ENCODE peak calls at places on chromosomes 2 and 18, in nine cellular contexts. One of them, this sample, is unnamed.

GRCh38 chr2:215367647-215368492 is 56.0 kb downstream of the ATIC start:
- DNase-seq in right lobe of liver: no peak
- DNase-seq in mammary epithelial cell: peak; percentile 44
- DNase-seq in aorta: no peak
- DNase-seq in body of pancreas: no peak
- DNase-seq in sigmoid colon: no peak
- DNase-seq in left ventricle myocardium inferior: no peak
- DNase-seq in CD8-positive, alpha-beta memory T cell: no peak
- DNase-seq in adrenal gland: no peak
- DNase-seq in this sample: peak; percentile 10

GRCh38 chr18:63783394-63783793 is 8.2 kb downstream of the SERPINB7 start:
- DNase-seq in right lobe of liver: no peak
- DNase-seq in mammary epithelial cell: peak; percentile 53
- DNase-seq in aorta: no peak
- DNase-seq in body of pancreas: no peak
- DNase-seq in sigmoid colon: no peak
- DNase-seq in left ventricle myocardium inferior: no peak
- DNase-seq in CD8-positive, alpha-beta memory T cell: no peak
- DNase-seq in adrenal gland: no peak
- DNase-seq in this sample: no peak

GRCh38 chr18:41096504-41096903 is 858.5 kb upstream of the PIK3C3 start:
- DNase-seq in right lobe of liver: no peak
- DNase-seq in mammary epithelial cell: peak; percentile 35
- DNase-seq in aorta: no peak
- DNase-seq in body of pancreas: no peak
- DNase-seq in sigmoid colon: no peak
- DNase-seq in left ventricle myocardium inferior: no peak
- DNase-seq in CD8-positive, alpha-beta memory T cell: no peak
- DNase-seq in adrenal gland: no peak
- DNase-seq in this sample: no peak

GRCh38 chr2:200300065-200300464 is 6.4 kb upstream of the SPATS2L start:
- DNase-seq in right lobe of liver: no peak
- DNase-seq in mammary epithelial cell: no peak
- DNase-seq in aorta: no peak
- DNase-seq in body of pancreas: no peak
- DNase-seq in sigmoid colon: no peak
- DNase-seq in left ventricle myocardium inferior: no peak
- DNase-seq in CD8-positive, alpha-beta memory T cell: no peak
- DNase-seq in adrenal gland: no peak
- DNase-seq in this sample: no peak

GRCh38 chr2:100176925-100177324 is 34.5 kb upstream of the AFF3 start:
- DNase-seq in right lobe of liver: no peak
- DNase-seq in mammary epithelial cell: no peak
- DNase-seq in aorta: no peak
- DNase-seq in body of pancreas: no peak
- DNase-seq in sigmoid colon: no peak
- DNase-seq in left ventricle myocardium inferior: no peak
- DNase-seq in CD8-positive, alpha-beta memory T cell: no peak
- DNase-seq in adrenal gland: no peak
- DNase-seq in this sample: no peak

GRCh38 chr18:6876646-6877045 is 147.1 kb downstream of the ARHGAP28 start:
- DNase-seq in right lobe of liver: no peak
- DNase-seq in mammary epithelial cell: no peak
- DNase-seq in aorta: no peak
- DNase-seq in body of pancreas: no peak
- DNase-seq in sigmoid colon: no peak
- DNase-seq in left ventricle myocardium inferior: no peak
- DNase-seq in CD8-positive, alpha-beta memory T cell: no peak
- DNase-seq in adrenal gland: no peak
- DNase-seq in this sample: no peak

GRCh38 chr18:6414723-6415362 is at the start of gene L3MBTL4:
- DNase-seq in right lobe of liver: peak; percentile 88
- DNase-seq in mammary epithelial cell: peak; percentile 21
- DNase-seq in aorta: no peak
- DNase-seq in body of pancreas: peak; percentile 73
- DNase-seq in sigmoid colon: peak; percentile 64
- DNase-seq in left ventricle myocardium inferior: peak; percentile 16
- DNase-seq in CD8-positive, alpha-beta memory T cell: no peak
- DNase-seq in adrenal gland: peak; percentile 66
- DNase-seq in this sample: no peak

GRCh38 chr2:85710687-85711577 is 16.8 kb downstream of the GNLY start:
- DNase-seq in right lobe of liver: no peak
- DNase-seq in mammary epithelial cell: no peak
- DNase-seq in aorta: no peak
- DNase-seq in body of pancreas: no peak
- DNase-seq in sigmoid colon: no peak
- DNase-seq in left ventricle myocardium inferior: peak; percentile 62
- DNase-seq in CD8-positive, alpha-beta memory T cell: no peak
- DNase-seq in adrenal gland: peak; percentile 66
- DNase-seq in this sample: no peak

GRCh38 chr18:475202-475624 is 25.3 kb downstream of the COLEC12 start:
- DNase-seq in right lobe of liver: no peak
- DNase-seq in mammary epithelial cell: no peak
- DNase-seq in aorta: no peak
- DNase-seq in body of pancreas: no peak
- DNase-seq in sigmoid colon: peak; percentile 68
- DNase-seq in left ventricle myocardium inferior: no peak
- DNase-seq in CD8-positive, alpha-beta memory T cell: no peak
- DNase-seq in adrenal gland: no peak
- DNase-seq in this sample: peak; percentile 84

GRCh38 chr2:239158641-239159475 is 242.0 kb downstream of the HDAC4 start:
- DNase-seq in right lobe of liver: peak; percentile 49
- DNase-seq in mammary epithelial cell: no peak
- DNase-seq in aorta: peak; percentile 65
- DNase-seq in body of pancreas: no peak
- DNase-seq in sigmoid colon: peak; percentile 61
- DNase-seq in left ventricle myocardium inferior: peak; percentile 8
- DNase-seq in CD8-positive, alpha-beta memory T cell: no peak
- DNase-seq in adrenal gland: peak; percentile 49
- DNase-seq in this sample: no peak

GRCh38 chr2:233124449-233125080 is 64.4 kb downstream of the INPP5D start:
- DNase-seq in right lobe of liver: no peak
- DNase-seq in mammary epithelial cell: no peak
- DNase-seq in aorta: peak; percentile 73
- DNase-seq in body of pancreas: peak; percentile 22
- DNase-seq in sigmoid colon: no peak
- DNase-seq in left ventricle myocardium inferior: no peak
- DNase-seq in CD8-positive, alpha-beta memory T cell: no peak
- DNase-seq in adrenal gland: peak; percentile 55
- DNase-seq in this sample: no peak

GRCh38 chr2:112465373-112465772 is 16.6 kb upstream of the TTL start:
- DNase-seq in right lobe of liver: no peak
- DNase-seq in mammary epithelial cell: no peak
- DNase-seq in aorta: no peak
- DNase-seq in body of pancreas: no peak
- DNase-seq in sigmoid colon: no peak
- DNase-seq in left ventricle myocardium inferior: no peak
- DNase-seq in CD8-positive, alpha-beta memory T cell: no peak
- DNase-seq in adrenal gland: no peak
- DNase-seq in this sample: no peak

GRCh38 chr18:75172299-75173124 is 36.4 kb downstream of the PTGR3 start:
- DNase-seq in right lobe of liver: no peak
- DNase-seq in mammary epithelial cell: no peak
- DNase-seq in aorta: no peak
- DNase-seq in body of pancreas: no peak
- DNase-seq in sigmoid colon: no peak
- DNase-seq in left ventricle myocardium inferior: no peak
- DNase-seq in CD8-positive, alpha-beta memory T cell: no peak
- DNase-seq in adrenal gland: no peak
- DNase-seq in this sample: no peak

GRCh38 chr2:20976527-20976926 is 67.3 kb downstream of the APOB start:
- DNase-seq in right lobe of liver: no peak
- DNase-seq in mammary epithelial cell: no peak
- DNase-seq in aorta: no peak
- DNase-seq in body of pancreas: no peak
- DNase-seq in sigmoid colon: peak; percentile 60
- DNase-seq in left ventricle myocardium inferior: no peak
- DNase-seq in CD8-positive, alpha-beta memory T cell: no peak
- DNase-seq in adrenal gland: no peak
- DNase-seq in this sample: no peak

GRCh38 chr2:65231892-65232477 is 4.4 kb downstream of the ACTR2 start:
- DNase-seq in right lobe of liver: no peak
- DNase-seq in mammary epithelial cell: no peak
- DNase-seq in aorta: no peak
- DNase-seq in body of pancreas: no peak
- DNase-seq in sigmoid colon: no peak
- DNase-seq in left ventricle myocardium inferior: no peak
- DNase-seq in CD8-positive, alpha-beta memory T cell: no peak
- DNase-seq in adrenal gland: no peak
- DNase-seq in this sample: peak; percentile 52

DNA sequence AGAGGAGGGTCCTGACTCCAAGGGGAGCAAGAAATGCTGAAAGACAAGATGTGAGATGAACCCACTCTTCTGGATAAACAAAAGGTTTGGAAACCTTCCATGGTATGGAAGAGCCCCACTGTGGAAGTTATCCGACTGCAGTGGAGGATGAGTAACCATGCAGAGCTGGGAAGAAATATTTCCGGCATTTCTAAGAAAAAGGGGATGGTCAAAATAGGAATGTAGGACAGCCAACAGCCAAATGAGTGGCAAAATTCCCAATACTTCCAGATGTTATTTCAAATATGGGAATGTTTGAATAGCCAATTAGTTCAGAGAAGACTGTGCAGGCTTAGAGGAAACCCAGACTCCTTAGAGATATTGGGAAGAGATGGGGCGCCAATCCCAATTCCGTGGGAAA is 246.8 kb downstream of the RAD51AP2 start:
- DNase-seq in right lobe of liver: no peak
- DNase-seq in mammary epithelial cell: no peak
- DNase-seq in aorta: no peak
- DNase-seq in body of pancreas: no peak
- DNase-seq in sigmoid colon: no peak
- DNase-seq in left ventricle myocardium inferior: no peak
- DNase-seq in CD8-positive, alpha-beta memory T cell: no peak
- DNase-seq in adrenal gland: no peak
- DNase-seq in this sample: no peak
- H3K4me3 ChIP-seq in right lobe of liver: no peak overlapping the region
- H3K4me3 ChIP-seq in mammary epithelial cell: no peak overlapping the region
- H3K4me3 ChIP-seq in aorta: no peak overlapping the region
- H3K4me3 ChIP-seq in body of pancreas: no peak overlapping the region
- H3K4me3 ChIP-seq in sigmoid colon: no peak overlapping the region
- H3K4me3 ChIP-seq in left ventricle myocardium inferior: no peak overlapping the region
- H3K4me3 ChIP-seq in CD8-positive, alpha-beta memory T cell: no peak overlapping the region
- H3K4me3 ChIP-seq in adrenal gland: no peak overlapping the region
- H3K4me3 ChIP-seq in this sample: no peak overlapping the region

GRCh38 chr2:226767056-226767813 is 32.4 kb downstream of the IRS1 start:
- DNase-seq in right lobe of liver: no peak
- DNase-seq in mammary epithelial cell: no peak
- DNase-seq in aorta: no peak
- DNase-seq in body of pancreas: no peak
- DNase-seq in sigmoid colon: no peak
- DNase-seq in left ventricle myocardium inferior: no peak
- DNase-seq in CD8-positive, alpha-beta memory T cell: no peak
- DNase-seq in adrenal gland: no peak
- DNase-seq in this sample: no peak
- H3K9me3 ChIP-seq in right lobe of liver: no peaks in the 10 kb centered on the region
- H3K9me3 ChIP-seq in mammary epithelial cell: peaks cover 5% of the 10 kb centered on the region
- H3K9me3 ChIP-seq in aorta: no peaks in the 10 kb centered on the region
- H3K9me3 ChIP-seq in body of pancreas: no peaks in the 10 kb centered on the region
- H3K9me3 ChIP-seq in sigmoid colon: no peaks in the 10 kb centered on the region
- H3K9me3 ChIP-seq in left ventricle myocardium inferior: no peaks in the 10 kb centered on the region
- H3K9me3 ChIP-seq in CD8-positive, alpha-beta memory T cell: no peaks in the 10 kb centered on the region
- H3K9me3 ChIP-seq in adrenal gland: no peaks in the 10 kb centered on the region
- H3K9me3 ChIP-seq in this sample: no peaks in the 10 kb centered on the region

GRCh38 chr2:168662651-168663208 is 139.7 kb upstream of the NOSTRIN start:
- DNase-seq in right lobe of liver: no peak
- DNase-seq in mammary epithelial cell: no peak
- DNase-seq in aorta: no peak
- DNase-seq in body of pancreas: no peak
- DNase-seq in sigmoid colon: no peak
- DNase-seq in left ventricle myocardium inferior: no peak
- DNase-seq in CD8-positive, alpha-beta memory T cell: no peak
- DNase-seq in adrenal gland: no peak
- DNase-seq in this sample: peak; percentile 27

GRCh38 chr2:168658706-168659105 is 143.7 kb upstream of the NOSTRIN start:
- DNase-seq in right lobe of liver: no peak
- DNase-seq in mammary epithelial cell: no peak
- DNase-seq in aorta: no peak
- DNase-seq in body of pancreas: no peak
- DNase-seq in sigmoid colon: no peak
- DNase-seq in left ventricle myocardium inferior: no peak
- DNase-seq in CD8-positive, alpha-beta memory T cell: no peak
- DNase-seq in adrenal gland: no peak
- DNase-seq in this sample: no peak

GRCh38 chr2:168663993-168664392 is 138.4 kb upstream of the NOSTRIN start:
- DNase-seq in right lobe of liver: no peak
- DNase-seq in mammary epithelial cell: no peak
- DNase-seq in aorta: no peak
- DNase-seq in body of pancreas: no peak
- DNase-seq in sigmoid colon: no peak
- DNase-seq in left ventricle myocardium inferior: no peak
- DNase-seq in CD8-positive, alpha-beta memory T cell: no peak
- DNase-seq in adrenal gland: no peak
- DNase-seq in this sample: peak; percentile 74

GRCh38 chr2:168661404-168661869 is 141.0 kb upstream of the NOSTRIN start:
- DNase-seq in right lobe of liver: no peak
- DNase-seq in mammary epithelial cell: no peak
- DNase-seq in aorta: no peak
- DNase-seq in body of pancreas: no peak
- DNase-seq in sigmoid colon: no peak
- DNase-seq in left ventricle myocardium inferior: no peak
- DNase-seq in CD8-positive, alpha-beta memory T cell: no peak
- DNase-seq in adrenal gland: no peak
- DNase-seq in this sample: no peak

DNA sequence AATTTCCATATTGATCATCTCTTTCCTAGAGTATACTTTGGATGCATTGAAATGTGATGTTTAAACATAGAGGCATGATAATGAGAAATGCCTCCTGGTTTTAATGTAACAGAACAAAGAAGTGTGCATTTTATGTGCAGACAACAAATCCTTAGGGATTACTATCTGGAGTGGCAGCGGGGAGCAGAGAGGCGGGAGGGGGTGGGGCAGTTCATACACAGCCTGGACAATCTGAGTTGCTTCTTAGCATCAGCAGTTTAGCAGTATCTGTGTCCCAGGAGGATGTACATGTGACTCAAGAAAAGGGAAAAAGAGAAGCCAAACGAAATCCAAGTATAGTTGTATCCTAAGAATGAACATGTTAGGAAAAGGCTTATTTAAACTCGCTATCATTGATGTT is 141.6 kb upstream of the NOSTRIN start:
- DNase-seq in right lobe of liver: no peak
- DNase-seq in mammary epithelial cell: no peak
- DNase-seq in aorta: no peak
- DNase-seq in body of pancreas: no peak
- DNase-seq in sigmoid colon: no peak
- DNase-seq in left ventricle myocardium inferior: peak; percentile 36
- DNase-seq in CD8-positive, alpha-beta memory T cell: no peak
- DNase-seq in adrenal gland: no peak
- DNase-seq in this sample: no peak
- H3K4me3 ChIP-seq in right lobe of liver: no peak overlapping the region
- H3K4me3 ChIP-seq in mammary epithelial cell: no peak overlapping the region
- H3K4me3 ChIP-seq in aorta: no peak overlapping the region
- H3K4me3 ChIP-seq in body of pancreas: no peak overlapping the region
- H3K4me3 ChIP-seq in sigmoid colon: no peak overlapping the region
- H3K4me3 ChIP-seq in left ventricle myocardium inferior: no peak overlapping the region
- H3K4me3 ChIP-seq in CD8-positive, alpha-beta memory T cell: no peak overlapping the region
- H3K4me3 ChIP-seq in adrenal gland: no peak overlapping the region
- H3K4me3 ChIP-seq in this sample: no peak overlapping the region

GRCh38 chr2:4938246-4938645 is 753.9 kb upstream of the SOX11 start:
- DNase-seq in right lobe of liver: no peak
- DNase-seq in mammary epithelial cell: no peak
- DNase-seq in aorta: no peak
- DNase-seq in body of pancreas: no peak
- DNase-seq in sigmoid colon: no peak
- DNase-seq in left ventricle myocardium inferior: no peak
- DNase-seq in CD8-positive, alpha-beta memory T cell: no peak
- DNase-seq in adrenal gland: no peak
- DNase-seq in this sample: no peak
- H3K9me3 ChIP-seq in right lobe of liver: no peaks in the 10 kb centered on the region
- H3K9me3 ChIP-seq in mammary epithelial cell: no peaks in the 10 kb centered on the region
- H3K9me3 ChIP-seq in aorta: no peaks in the 10 kb centered on the region
- H3K9me3 ChIP-seq in body of pancreas: no peaks in the 10 kb centered on the region
- H3K9me3 ChIP-seq in sigmoid colon: no peaks in the 10 kb centered on the region
- H3K9me3 ChIP-seq in left ventricle myocardium inferior: no peaks in the 10 kb centered on the region
- H3K9me3 ChIP-seq in CD8-positive, alpha-beta memory T cell: no peaks in the 10 kb centered on the region
- H3K9me3 ChIP-seq in adrenal gland: no peaks in the 10 kb centered on the region
- H3K9me3 ChIP-seq in this sample: no peaks in the 10 kb centered on the region

This sample was measured in MG63.